ENCODE peak calls at places on chromosomes 5 and 9, in six cellular contexts. K, L, U, G, V and I are unnamed samples. For H3K9me3, the result is how much of the 10 kb centered on the place peaks cover.

GRCh38 chr5:44051591-44051990 is 337.6 kb downstream of the FGF10 start:
- DNase-seq in K (no peak), V (no peak), U (no peak), G (no peak), L (no peak), I (no peak)

GRCh38 chr5:39448504-39449128 is 23.8 kb upstream of the DAB2 start:
- DNase-seq in V (no peak), K (no peak), U (no peak), G (no peak), L (no peak), I (no peak)

GRCh38 chr5:54761213-54761701 is 224.1 kb downstream of the ESM1 start:
- DNase-seq in K (peak), U (no peak), G (no peak), L (peak), V (peak), I (peak)

GRCh38 chr5:139148306-139148705 is 49.9 kb downstream of the SIL1 start:
- DNase-seq in U (no peak), L (no peak), V (no peak), G (no peak), K (no peak), I (no peak)

GRCh38 chr9:136597141-136597885 is 51.5 kb upstream of the NOTCH1 start:
- DNase-seq in L (no peak), G (no peak), V (no peak), U (no peak), K (no peak), I (no peak)

GRCh38 chr5:156949424-156949823 is 13.6 kb downstream of the TIMD4 start:
- DNase-seq in L (no peak), K (no peak), G (no peak), U (no peak), V (no peak), I (no peak)

GRCh38 chr5:126137771-126138474 is 285.3 kb upstream of the GRAMD2B start:
- DNase-seq in K (peak), U (no peak), G (no peak), V (no peak), L (no peak), I (no peak)

GRCh38 chr9:2701070-2701469 is 16.2 kb upstream of the KCNV2 start:
- DNase-seq in V (no peak), L (no peak), G (no peak), K (no peak), U (no peak), I (no peak)

GRCh38 chr5:93062548-93062947 is 518.5 kb downstream of the NR2F1-AS1 start:
- DNase-seq in V (peak), L (peak), G (no peak), U (no peak), K (no peak), I (no peak)

GRCh38 chr9:113395000-113395861 is 5.9 kb downstream of the ALAD start:
- DNase-seq in V (no peak), L (no peak), G (no peak), U (no peak), K (no peak), I (no peak)

GRCh38 chr9:130720762-130721161 is 27.2 kb downstream of the EXOSC2 start:
- DNase-seq in V (no peak), L (no peak), G (no peak), K (no peak), U (no peak), I (no peak)

GRCh38 chr5:60810036-60810435 is 34.0 kb downstream of the ELOVL7 start:
- DNase-seq in K (no peak), G (no peak), V (no peak), U (no peak), L (no peak), I (no peak)

GRCh38 chr5:146947181-146947941 is 68.8 kb upstream of the PPP2R2B start:
- DNase-seq in K (no peak), L (peak), V (no peak), G (no peak), U (peak), I (peak)

GRCh38 chr5:56409331-56410190 is 176.4 kb upstream of the ANKRD55 start:
- DNase-seq in G (no peak), K (peak), L (peak), U (no peak), V (peak), I (peak)

GRCh38 chr9:131590449-131590848 is 45.1 kb downstream of the PRRT1B start:
- DNase-seq in V (no peak), U (no peak), K (no peak), L (no peak), G (no peak), I (no peak)

GRCh38 chr5:60810438-60811085 is 33.5 kb downstream of the ELOVL7 start:
- DNase-seq in K (peak), L (peak), U (no peak), G (no peak), V (no peak), I (no peak)

GRCh38 chr5:105619725-105620124 is 2051.0 kb downstream of the EFNA5 start:
- DNase-seq in K (no peak), G (no peak), L (no peak), V (no peak), U (no peak), I (no peak)

GRCh38 chr9:83013867-83014605 is 48.9 kb downstream of the RASEF start:
- DNase-seq in U (no peak), V (peak), L (no peak), K (peak), G (no peak), I (peak)

GRCh38 chr9:108800632-108801099 is 55.1 kb downstream of the ACTL7B start:
- DNase-seq in U (no peak), K (no peak), V (no peak), G (no peak), L (no peak), I (no peak)

GRCh38 chr9:85172001-85172978 is 502.8 kb downstream of the NTRK2 start:
- DNase-seq in U (no peak), L (no peak), K (peak), G (no peak), V (no peak), I (peak)

GRCh38 chr9:136577941-136578619 is 32.2 kb upstream of the NOTCH1 start:
- DNase-seq in K (no peak), V (no peak), G (no peak), L (no peak), U (no peak), I (peak)

GRCh38 chr9:135815433-135816178 is 91.7 kb downstream of the CAMSAP1 start:
- DNase-seq in G (no peak), L (no peak), K (no peak), V (no peak), U (no peak), I (no peak)

GRCh38 chr5:95794070-95794516 is 28.4 kb downstream of the GLRX start:
- DNase-seq in L (peak), K (peak), U (no peak), G (no peak), V (no peak), I (no peak)

GRCh38 chr5:142435410-142436115 is 110.7 kb upstream of the SPRY4 start:
- DNase-seq in L (no peak), V (no peak), G (no peak), K (no peak), U (no peak), I (no peak)

GRCh38 chr5:140633081-140633471 is at the start of gene CD14:
- DNase-seq in L (peak), K (no peak), G (peak), U (no peak), V (peak), I (peak)

GRCh38 chr5:40518511-40518917 is 161.2 kb upstream of the PTGER4 start:
- DNase-seq in G (no peak), L (peak), U (no peak), V (peak), K (peak), I (peak)

GRCh38 chr9:120091206-120091605 is 488.8 kb downstream of the CDK5RAP2 start:
- DNase-seq in G (no peak), L (no peak), K (no peak), V (no peak), U (no peak), I (no peak)

GRCh38 chr5:160030631-160031377 is 21.9 kb downstream of the TTC1 start:
- DNase-seq in U (no peak), V (peak), K (peak), G (no peak), L (no peak), I (no peak)

GRCh38 chr5:373710-374602 is 52.4 kb downstream of the AHRR start:
- DNase-seq in U (no peak), G (no peak), V (peak), L (no peak), K (peak), I (no peak)

GRCh38 chr5:97078958-97079357 is 63.5 kb downstream of the LIX1 start:
- DNase-seq in K (no peak), L (no peak), V (peak), G (no peak), U (no peak), I (peak)

GRCh38 chr5:62575556-62575955 is 3.1 kb upstream of the LRRC70 start:
- DNase-seq in G (no peak), U (no peak), L (no peak), V (no peak), K (no peak), I (no peak)

GRCh38 chr5:62575066-62575465 is 3.6 kb upstream of the LRRC70 start:
- DNase-seq in U (no peak), L (no peak), V (no peak), G (no peak), K (no peak), I (no peak)

GRCh38 chr5:62576570-62577172 is 1.9 kb upstream of the LRRC70 start:
- DNase-seq in V (no peak), G (no peak), K (no peak), U (no peak), L (no peak), I (no peak)

GRCh38 chr5:62572918-62573514 is 5.6 kb upstream of the LRRC70 start:
- DNase-seq in V (no peak), K (no peak), U (no peak), G (no peak), L (no peak), I (no peak)

DNA sequence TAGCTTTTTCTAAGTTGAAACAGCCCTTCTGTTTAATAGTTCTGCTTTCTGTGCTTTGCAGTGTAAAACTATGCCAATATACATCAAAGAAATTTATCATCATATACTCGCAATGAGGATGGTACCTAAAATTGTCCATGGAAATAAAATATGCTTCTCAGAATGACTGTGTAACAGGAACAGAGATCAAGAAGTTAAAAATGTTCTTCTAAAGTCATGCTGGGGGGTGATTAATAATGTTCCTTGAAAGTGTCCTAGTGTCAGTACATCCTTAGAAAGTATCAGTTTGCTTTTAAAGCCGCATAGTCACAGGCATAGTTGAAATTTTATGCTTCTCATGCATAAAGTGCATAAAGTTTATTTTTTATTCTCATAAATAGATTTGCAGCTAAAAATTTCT is 4.0 kb upstream of the LRRC70 start:
- DNase-seq in V (no peak), U (no peak), G (no peak), K (no peak), L (no peak), I (no peak)
- H3K9me3 ChIP-seq in V (under half), U (under half), G (under half), K (under half), L (under half), I (under half)

GRCh38 chr5:180848265-180848664 is 12.8 kb downstream of the ZFP62 start:
- DNase-seq in G (no peak), L (no peak), K (no peak), V (no peak), U (no peak), I (no peak)
- H3K9me3 ChIP-seq in G (under half), L (half or more), K (under half), V (under half), U (under half), I (half or more)

DNA sequence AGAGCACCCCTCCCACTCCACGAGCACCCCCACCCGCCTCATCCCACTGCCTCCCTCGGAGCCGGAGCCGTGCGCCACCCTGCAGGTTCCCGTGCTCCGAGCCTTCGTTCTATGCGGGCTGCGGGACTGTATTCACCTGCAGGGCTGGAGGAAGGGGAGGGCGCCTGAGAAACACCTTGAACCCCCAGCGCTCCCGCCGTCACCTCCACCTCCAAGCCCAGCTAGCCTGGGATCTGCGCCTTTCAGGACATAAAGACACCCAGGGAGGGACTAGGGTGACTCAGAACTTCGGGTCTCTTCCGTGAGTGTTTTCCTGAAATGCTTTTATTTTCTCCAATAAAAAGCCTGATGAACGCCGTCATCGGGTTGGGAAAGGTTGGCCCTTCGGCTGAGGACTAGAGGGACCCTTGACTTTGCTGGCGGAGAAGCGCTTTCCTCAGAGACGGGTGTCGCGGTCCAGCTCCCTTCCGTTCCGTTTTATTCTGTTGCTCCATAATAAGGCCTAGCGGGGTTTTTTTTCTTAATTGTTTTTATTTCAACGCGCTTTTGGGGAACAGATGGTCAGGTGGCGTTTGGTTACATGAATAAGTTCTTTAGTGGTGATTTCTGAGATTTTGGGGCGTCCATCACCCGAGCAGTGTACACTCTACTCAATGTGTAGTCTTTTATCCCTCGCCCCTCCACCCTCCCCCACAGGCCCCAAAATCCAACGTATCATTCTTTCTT is 4.6 kb downstream of the TLX3 start:
- DNase-seq in L (no peak), K (no peak), G (no peak), U (no peak), V (no peak), I (no peak)
- H3K9me3 ChIP-seq in L (under half), K (under half), G (under half), U (under half), V (under half), I (under half)

GRCh38 chr9:1440276-1440675 is 390.1 kb downstream of the DMRT2 start:
- DNase-seq in V (no peak), U (no peak), L (no peak), K (no peak), G (no peak), I (peak)
- H3K9me3 ChIP-seq in V (under half), U (under half), L (under half), K (under half), G (under half), I (under half)

GRCh38 chr5:81549123-81549522 is 155.2 kb upstream of the ACOT12 start:
- DNase-seq in K (no peak), U (no peak), V (no peak), G (no peak), L (no peak), I (no peak)

GRCh38 chr5:81542242-81542641 is 148.3 kb upstream of the ACOT12 start:
- DNase-seq in U (no peak), K (no peak), L (no peak), V (no peak), G (no peak), I (no peak)

GRCh38 chr5:81545911-81546310 is 152.0 kb upstream of the ACOT12 start:
- DNase-seq in K (no peak), L (no peak), U (no peak), V (no peak), G (no peak), I (no peak)

DNA sequence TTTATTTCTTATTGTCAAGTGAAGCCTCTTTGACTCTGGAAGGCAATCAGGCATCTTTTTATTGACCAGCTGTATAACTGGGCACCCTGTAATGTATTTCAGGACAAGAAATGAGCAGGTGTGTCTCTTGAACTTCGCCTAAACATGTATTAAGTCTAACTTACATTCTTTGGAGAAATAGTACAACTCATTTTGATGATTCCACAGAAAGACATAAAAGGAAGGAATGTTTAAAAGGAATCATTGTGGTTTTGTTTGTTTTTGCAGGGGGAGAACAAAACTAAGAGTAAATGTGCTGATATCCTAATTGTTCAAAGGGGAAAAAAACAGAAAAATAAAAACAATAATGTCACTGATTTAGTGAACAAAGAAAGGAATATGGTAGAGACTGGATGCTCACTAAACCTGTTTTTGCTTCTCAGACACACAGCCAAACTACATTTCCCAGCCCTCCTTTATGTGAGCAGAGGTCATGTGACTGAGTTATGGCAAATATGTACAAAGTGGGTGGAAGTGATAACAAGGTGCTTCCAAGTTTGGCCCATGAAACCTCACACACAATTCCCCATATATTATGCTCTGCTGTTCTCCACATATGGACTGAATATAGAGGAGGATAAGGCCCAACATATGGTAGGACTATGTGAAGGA is 150.5 kb upstream of the ACOT12 start:
- DNase-seq in G (no peak), V (no peak), K (peak), U (no peak), L (peak), I (no peak)
- H3K9me3 ChIP-seq in G (under half), V (under half), K (under half), U (under half), L (under half), I (under half)

GRCh38 chr5:168710706-168711105 is 131.5 kb upstream of the PANK3 start:
- DNase-seq in V (no peak), G (no peak), U (no peak), L (no peak), K (no peak), I (no peak)

GRCh38 chr5:168708301-168708695 is 129.1 kb upstream of the PANK3 start:
- DNase-seq in G (no peak), K (no peak), V (no peak), U (no peak), L (no peak), I (no peak)

GRCh38 chr5:168712280-168712924 is 133.2 kb upstream of the PANK3 start:
- DNase-seq in K (peak), V (peak), G (no peak), U (no peak), L (peak), I (peak)

GRCh38 chr5:168714046-168714445 is 134.9 kb upstream of the PANK3 start:
- DNase-seq in V (no peak), G (no peak), U (no peak), L (no peak), K (peak), I (peak)

GRCh38 chr5:168713051-168713450 is 133.9 kb upstream of the PANK3 start:
- DNase-seq in U (no peak), K (no peak), V (no peak), G (no peak), L (no peak), I (no peak)
- H3K9me3 ChIP-seq in U (under half), K (under half), V (under half), G (under half), L (under half), I (under half)

GRCh38 chr5:16007750-16008415 is 171.7 kb downstream of the MARCHF11 start:
- DNase-seq in L (no peak), G (no peak), K (no peak), U (no peak), V (no peak), I (no peak)
- H3K9me3 ChIP-seq in L (under half), G (under half), K (under half), U (under half), V (under half), I (under half)

GRCh38 chr5:180253036-180253824 is 38.7 kb downstream of the MAPK9 start:
- DNase-seq in L (peak), V (no peak), G (no peak), U (no peak), K (peak), I (no peak)

GRCh38 chr5:180251887-180252286 is 40.0 kb downstream of the MAPK9 start:
- DNase-seq in V (no peak), U (no peak), L (no peak), K (no peak), G (no peak), I (no peak)

GRCh38 chr5:180251141-180251540 is 40.7 kb downstream of the MAPK9 start:
- DNase-seq in L (no peak), G (no peak), V (no peak), U (no peak), K (no peak), I (no peak)

DNA sequence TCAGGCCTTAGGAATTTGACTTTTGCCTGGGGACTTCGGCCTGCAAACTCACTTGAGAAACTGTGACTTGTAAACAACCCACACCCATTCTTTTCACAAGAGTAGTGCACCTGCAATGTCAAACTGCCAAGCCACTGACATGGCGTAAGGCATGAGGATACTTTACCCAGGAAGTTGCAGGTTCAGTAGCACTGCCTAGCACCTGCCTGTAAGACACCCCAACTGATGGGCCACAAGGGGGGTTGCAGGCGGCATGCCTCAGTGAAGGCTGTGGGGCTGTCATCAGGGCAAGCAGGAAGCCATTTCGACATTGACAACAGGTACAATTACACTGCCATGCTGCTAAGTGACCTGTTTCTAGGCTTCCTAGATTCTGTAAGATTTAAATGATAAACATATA is 41.3 kb upstream of the RASGEF1C start:
- DNase-seq in V (no peak), G (no peak), K (no peak), U (no peak), L (no peak), I (no peak)
- H3K9me3 ChIP-seq in V (under half), G (under half), K (under half), U (under half), L (half or more), I (under half)

GRCh38 chr5:165405340-165405739 is 1899.9 kb downstream of the MAT2B start:
- DNase-seq in V (peak), K (no peak), L (no peak), G (no peak), U (no peak), I (no peak)
- H3K9me3 ChIP-seq in V (under half), K (under half), L (under half), G (under half), U (under half), I (under half)

GRCh38 chr5:110224050-110224449 is 502.4 kb downstream of the TMEM232 start:
- DNase-seq in U (no peak), L (no peak), V (no peak), G (no peak), K (no peak), I (no peak)

GRCh38 chr5:110221036-110221435 is 505.4 kb downstream of the TMEM232 start:
- DNase-seq in V (no peak), G (no peak), L (no peak), K (no peak), U (no peak), I (no peak)

GRCh38 chr5:110225949-110226348 is 500.5 kb downstream of the TMEM232 start:
- DNase-seq in V (no peak), U (no peak), L (no peak), G (no peak), K (no peak), I (no peak)
- H3K9me3 ChIP-seq in V (under half), U (under half), L (under half), G (under half), K (under half), I (under half)